ENCODE peak calls at places on chromosomes 7 and 10, in eight cellular contexts. R is neuronal stem cell, Q is PC-9, L is epithelial cell of esophagus, V is SJSA1, X is fibroblast of lung, J is small intestine, U is mammary epithelial cell. S is an unnamed sample.
A peak's percentile ranks its signal among the peaks of the same experiment; 100 is the strongest.

GRCh38 chr7:8205572-8205971 is 56.4 kb downstream of the ICA1 start:
- DNase-seq in R (no peak), U (no peak), X (no peak), V (no peak), Q (no peak), J (no peak), L (no peak), S (no peak)

GRCh38 chr7:2934984-2935740 is 91.1 kb upstream of the GNA12 start:
- DNase-seq in J (no peak), V (no peak), X (no peak), Q (no peak), R (no peak), L (no peak), U (no peak), S (no peak)

GRCh38 chr10:6678211-6678803 is 98.2 kb upstream of the PRKCQ start:
- DNase-seq in Q (peak; percentile 35), R (peak; percentile 50), U (peak; percentile 12), J (peak; percentile 54), X (peak; percentile 23), V (no peak), L (peak; percentile 59), S (peak; percentile 44)

GRCh38 chr10:96288151-96288621 is 16.0 kb upstream of the DNTT start:
- DNase-seq in R (no peak), J (peak; percentile 73), U (no peak), L (no peak), X (no peak), V (no peak), Q (no peak), S (no peak)

GRCh38 chr10:124700293-124701037 is 43.7 kb downstream of the FAM53B start:
- DNase-seq in Q (no peak), J (no peak), R (no peak), U (no peak), V (no peak), X (no peak), L (no peak), S (no peak)

GRCh38 chr7:96236198-96237039 is 85.5 kb downstream of the SLC25A13 start:
- DNase-seq in L (peak; percentile 66), Q (no peak), V (peak; percentile 62), X (peak; percentile 94), U (peak; percentile 35), J (no peak), R (no peak), S (peak; percentile 63)

GRCh38 chr10:46233101-46233500 is 53.7 kb upstream of the ANTXRL start:
- DNase-seq in Q (no peak), V (no peak), U (no peak), X (no peak), L (no peak), J (no peak), R (no peak), S (no peak)

GRCh38 chr7:55365103-55365679 is at the start of gene LANCL2:
- DNase-seq in V (no peak), J (no peak), R (peak; percentile 57), X (peak; percentile 40), U (no peak), Q (no peak), L (no peak), S (no peak)

GRCh38 chr7:83693281-83693680 is 44.3 kb upstream of the SEMA3E start:
- DNase-seq in X (no peak), R (no peak), V (no peak), Q (no peak), U (no peak), L (no peak), J (no peak), S (no peak)

GRCh38 chr10:99234067-99234738 is 1.4 kb downstream of the HPSE2 start:
- DNase-seq in X (peak; percentile 43), L (peak; percentile 51), U (peak; percentile 18), Q (no peak), R (no peak), J (peak; percentile 18), V (no peak), S (peak; percentile 17)

GRCh38 chr7:142181211-142181610 is 69.7 kb downstream of the MGAM2 start:
- DNase-seq in U (no peak), R (no peak), V (no peak), L (no peak), J (no peak), X (no peak), Q (no peak), S (no peak)

GRCh38 chr10:117162093-117163021 is 24.3 kb upstream of the VAX1 start:
- DNase-seq in R (no peak), Q (no peak), X (no peak), L (no peak), J (no peak), V (no peak), U (no peak), S (no peak)

GRCh38 chr10:104337985-104338735 is at the start of gene ITPRIP:
- DNase-seq in X (peak; percentile 90), R (peak; percentile 73), U (peak; percentile 82), L (peak; percentile 83), J (peak; percentile 75), V (peak; percentile 79), Q (peak; percentile 52), S (peak; percentile 70)

GRCh38 chr10:120460776-120461175 is 3.7 kb downstream of the PLPP4 start:
- DNase-seq in X (peak; percentile 100), J (no peak), V (peak; percentile 86), R (no peak), Q (no peak), U (peak; percentile 91), L (peak; percentile 37), S (no peak)

GRCh38 chr7:84904561-84904960 is 282.3 kb downstream of the SEMA3D start:
- DNase-seq in X (no peak), J (no peak), V (no peak), L (peak; percentile 75), Q (no peak), R (no peak), U (peak; percentile 45), S (no peak)

GRCh38 chr7:137940656-137941518 is 61.0 kb downstream of the CREB3L2 start:
- DNase-seq in V (no peak), U (no peak), R (no peak), L (peak; percentile 38), J (peak; percentile 97), Q (no peak), X (peak; percentile 88), S (no peak)

GRCh38 chr10:95391570-95392249 is 100.9 kb upstream of the PDLIM1 start:
- DNase-seq in Q (no peak), R (peak; percentile 21), L (peak; percentile 61), J (no peak), X (peak; percentile 54), V (no peak), U (peak; percentile 19), S (no peak)

GRCh38 chr7:18177815-18178660 is 150.4 kb upstream of the PRPS1L1 start:
- DNase-seq in J (no peak), L (peak; percentile 60), U (no peak), R (no peak), V (peak; percentile 93), X (peak; percentile 81), Q (peak; percentile 59), S (no peak)

GRCh38 chr7:34133983-34134782 is 228.8 kb downstream of the BMPER start:
- DNase-seq in V (peak; percentile 66), J (peak; percentile 2), X (peak; percentile 74), U (peak; percentile 75), R (peak; percentile 61), Q (peak; percentile 47), L (peak; percentile 80), S (peak; percentile 55)

GRCh38 chr10:5945561-5946418 is 31.6 kb downstream of the IL15RA start:
- DNase-seq in V (peak; percentile 63), X (peak; percentile 98), L (peak; percentile 78), R (no peak), U (peak; percentile 37), J (no peak), Q (no peak), S (peak; percentile 77)

GRCh38 chr7:130982160-130982638 is 248.2 kb upstream of the KLF14 start:
- DNase-seq in X (peak; percentile 60), U (peak; percentile 59), J (peak; percentile 70), L (peak; percentile 81), R (peak; percentile 8), Q (peak; percentile 12), V (no peak), S (no peak)

GRCh38 chr10:50805981-50806622 is 66.4 kb downstream of the ASAH2B start:
- DNase-seq in V (no peak), Q (no peak), X (peak; percentile 12), U (no peak), R (no peak), J (no peak), L (peak; percentile 3), S (no peak)

GRCh38 chr10:114544045-114544659 is 113.9 kb downstream of the ABLIM1 start:
- DNase-seq in R (no peak), L (peak; percentile 80), U (peak; percentile 89), Q (peak; percentile 57), V (no peak), J (peak; percentile 86), X (no peak), S (no peak)
- H3K4me3 ChIP-seq in R (no peak overlapping the region), L (no peak overlapping the region), U (no peak overlapping the region), Q (no peak overlapping the region), V (no peak overlapping the region), J (no peak overlapping the region), X (no peak overlapping the region), S (no peak overlapping the region)

DNA sequence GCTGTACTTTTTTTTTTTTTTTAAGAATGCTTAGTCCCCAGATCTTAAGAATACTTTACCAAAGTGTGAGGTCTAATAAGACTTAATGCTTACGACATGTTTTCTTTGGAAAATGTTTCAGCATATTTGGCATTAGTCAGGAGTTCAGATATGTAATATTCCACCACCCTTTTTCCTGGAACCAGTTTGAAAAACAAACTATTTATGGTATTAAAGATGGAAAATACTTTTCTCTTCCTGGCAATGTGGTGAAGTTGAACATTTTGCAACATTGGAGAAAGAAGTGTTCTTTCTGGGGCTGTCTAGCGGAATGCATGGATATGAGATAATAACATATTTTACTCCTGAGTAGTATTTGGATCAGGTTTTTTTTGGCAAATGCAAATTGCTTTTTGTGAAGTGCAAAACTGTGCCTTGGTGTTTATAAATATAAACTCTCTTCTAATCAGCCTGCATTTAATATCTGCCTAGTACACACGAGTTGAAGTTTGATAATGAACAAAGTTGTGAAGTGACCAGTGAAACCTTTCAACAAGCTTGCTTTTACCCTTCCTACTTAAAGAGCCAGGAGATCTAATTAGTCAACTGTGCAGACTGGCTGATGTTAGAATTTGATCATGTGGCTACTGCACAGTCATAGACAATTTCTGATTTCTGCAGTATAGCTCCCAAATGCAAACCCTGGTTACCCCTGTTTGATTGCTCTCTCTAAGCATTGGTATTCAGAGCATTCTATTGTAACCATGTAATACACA is 20.9 kb downstream of the MAP3K8 start:
- DNase-seq in R (no peak), Q (no peak), L (peak; percentile 53), X (peak; percentile 96), V (no peak), J (no peak), U (no peak), S (no peak)
- H3K4me3 ChIP-seq in R (no peak overlapping the region), Q (no peak overlapping the region), L (no peak overlapping the region), X (no peak overlapping the region), V (no peak overlapping the region), J (no peak overlapping the region), U (no peak overlapping the region), S (no peak overlapping the region)

DNA sequence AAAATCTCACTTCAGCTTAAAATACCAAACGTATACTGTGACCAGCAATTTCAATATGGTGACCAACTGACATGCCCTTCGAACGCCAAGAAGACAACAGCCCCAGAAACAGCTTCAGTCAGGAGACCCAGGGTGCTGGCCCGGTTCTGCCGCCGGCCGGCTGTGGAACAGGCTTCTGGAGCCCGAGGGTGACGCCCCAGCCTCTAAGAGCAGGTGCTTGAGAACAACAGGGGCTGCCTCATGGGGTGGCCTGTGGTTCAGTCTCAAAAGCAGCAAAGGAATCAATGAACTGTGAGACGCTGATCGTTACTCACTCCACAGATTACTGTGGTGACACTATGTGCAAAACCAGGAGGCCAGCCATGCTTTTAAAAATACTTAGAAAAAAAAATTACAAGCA is 17.3 kb downstream of the GPER1 start:
- DNase-seq in R (no peak), Q (no peak), L (no peak), J (no peak), U (no peak), X (no peak), V (no peak), S (no peak)
- H3K4me3 ChIP-seq in R (no peak overlapping the region), Q (no peak overlapping the region), L (no peak overlapping the region), J (no peak overlapping the region), U (no peak overlapping the region), X (no peak overlapping the region), V (no peak overlapping the region), S (no peak overlapping the region)

GRCh38 chr7:47453093-47454056 is 128.5 kb downstream of the TNS3 start:
- DNase-seq in R (no peak), L (peak; percentile 89), U (peak; percentile 69), J (peak; percentile 49), V (peak; percentile 90), X (peak; percentile 90), Q (peak; percentile 83), S (peak; percentile 43)
- H3K4me3 ChIP-seq in R (no peak overlapping the region), L (no peak overlapping the region), U (peak overlapping the region; percentile 6), J (no peak overlapping the region), V (no peak overlapping the region), X (no peak overlapping the region), Q (peak overlapping the region; percentile 58), S (peak overlapping the region; percentile 38)